ENCODE peak calls at places on chromosomes 2 and 18, in seven cellular contexts. O is cardiac muscle cell, F is GM13977, B is neural crest cell, L is stomach, I is neural progenitor cell, V is fibroblast of mammary gland. D is an unnamed sample.

GRCh38 chr2:126825306-126825705 is 73.4 kb upstream of the TEX51 start:
- DNase-seq in B (no peak), I (no peak), O (no peak), V (no peak), L (no peak), F (no peak), D (no peak)

GRCh38 chr2:25514043-25514627 is 159.2 kb downstream of the DTNB start:
- DNase-seq in B (no peak), F (peak; percentile 38), O (no peak), V (no peak), L (no peak), I (no peak), D (peak; percentile 45)

GRCh38 chr2:64637931-64638330 is 15.8 kb downstream of the SERTAD2 start:
- DNase-seq in I (no peak), O (no peak), L (no peak), V (no peak), F (no peak), B (no peak), D (no peak)

GRCh38 chr2:59236723-59237122 is 995.6 kb upstream of the FANCL start:
- DNase-seq in V (peak; percentile 43), I (no peak), B (no peak), L (no peak), F (no peak), O (no peak), D (no peak)

GRCh38 chr2:77121518-77121917 is 400.7 kb downstream of the LRRTM4 start:
- DNase-seq in O (no peak), F (no peak), B (no peak), V (no peak), I (no peak), L (no peak), D (no peak)

GRCh38 chr18:61964616-61965015 is 71.8 kb upstream of the RNF152 start:
- DNase-seq in B (no peak), I (no peak), O (no peak), F (no peak), L (no peak), V (no peak), D (no peak)

GRCh38 chr18:48037481-48038271 is 107.2 kb upstream of the SMAD2 start:
- DNase-seq in V (no peak), B (no peak), O (no peak), F (no peak), I (peak; percentile 56), L (peak; percentile 44), D (no peak)

GRCh38 chr2:120769076-120769786 is 33.6 kb downstream of the GLI2 start:
- DNase-seq in L (no peak), O (no peak), V (no peak), B (no peak), F (no peak), I (no peak), D (no peak)

GRCh38 chr2:65778126-65778525 is 345.7 kb upstream of the SPRED2 start:
- DNase-seq in L (no peak), B (no peak), O (no peak), I (no peak), V (no peak), F (no peak), D (no peak)

GRCh38 chr2:113248997-113249770 is 29.5 kb downstream of the PAX8 start:
- DNase-seq in I (peak; percentile 75), O (peak; percentile 70), F (peak; percentile 87), B (peak; percentile 78), L (peak; percentile 88), V (peak; percentile 79), D (peak; percentile 88)

GRCh38 chr2:106316937-106317336 is 122.8 kb upstream of the UXS1 start:
- DNase-seq in V (no peak), L (no peak), B (no peak), O (no peak), F (no peak), I (no peak), D (no peak)

GRCh38 chr18:12264854-12265253 is 10.7 kb downstream of the CIDEA start:
- DNase-seq in B (no peak), V (no peak), F (no peak), O (no peak), I (no peak), L (no peak), D (no peak)

GRCh38 chr2:5756266-5756665 is 64.1 kb downstream of the SOX11 start:
- DNase-seq in I (no peak), V (no peak), B (no peak), F (no peak), O (no peak), L (no peak), D (no peak)

GRCh38 chr2:240620149-240620731 is 5.0 kb upstream of the GPR35 start:
- DNase-seq in O (no peak), B (no peak), V (no peak), F (no peak), I (no peak), L (no peak), D (no peak)

GRCh38 chr18:37368110-37368812 is 197.3 kb downstream of the CELF4 start:
- DNase-seq in V (no peak), F (no peak), I (no peak), B (no peak), O (no peak), L (no peak), D (no peak)

GRCh38 chr18:60146220-60146960 is 226.2 kb downstream of the MC4R start:
- DNase-seq in L (no peak), F (no peak), O (no peak), B (no peak), V (peak; percentile 67), I (no peak), D (no peak)

GRCh38 chr2:218870984-218871344 is 9.7 kb upstream of the WNT10A start:
- DNase-seq in B (no peak), I (no peak), V (no peak), F (no peak), O (no peak), L (no peak), D (no peak)

GRCh38 chr18:59458575-59458974 is 99.5 kb upstream of the LMAN1 start:
- DNase-seq in L (no peak), I (no peak), B (no peak), F (no peak), O (peak; percentile 5), V (no peak), D (no peak)

GRCh38 chr2:235366847-235367246 is 127.0 kb upstream of the AGAP1 start:
- DNase-seq in O (no peak), B (no peak), V (no peak), F (no peak), I (no peak), L (no peak), D (no peak)

GRCh38 chr2:75064691-75065396 is 106.4 kb downstream of the POLE4 start:
- DNase-seq in B (peak; percentile 67), I (peak; percentile 64), L (peak; percentile 70), V (peak; percentile 51), F (peak; percentile 44), O (peak; percentile 59), D (peak; percentile 53)

GRCh38 chr18:77133920-77134496 is 1.4 kb upstream of the MBP start:
- DNase-seq in F (no peak), V (no peak), B (no peak), O (no peak), L (no peak), I (peak; percentile 40), D (peak; percentile 58)

GRCh38 chr18:4450065-4450676 is 4.9 kb downstream of the DLGAP1 start:
- DNase-seq in L (no peak), O (no peak), B (no peak), V (no peak), F (no peak), I (no peak), D (no peak)
- TF ChIP-seq CTCF in L (no peak), O (no peak), B (no peak), V (no peak), F (no peak), I (no peak), D (no peak)

GRCh38 chr2:79235135-79235534 is 75.6 kb upstream of the REG3A start:
- DNase-seq in O (no peak), I (peak; percentile 10), V (no peak), F (no peak), L (no peak), B (no peak), D (no peak)
- TF ChIP-seq CTCF in O (no peak), I (peak; percentile 42), V (no peak), F (peak; percentile 20), L (no peak), B (peak; percentile 37), D (no peak)

GRCh38 chr2:119760876-119761275 is 1.2 kb downstream of the PTPN4 start:
- DNase-seq in B (no peak), I (no peak), V (peak; percentile 46), F (peak; percentile 27), L (no peak), O (no peak), D (peak; percentile 24)

GRCh38 chr2:119760237-119760807 is 600 bp downstream of the PTPN4 start:
- DNase-seq in I (no peak), B (no peak), L (peak; percentile 58), V (no peak), O (no peak), F (no peak), D (no peak)

GRCh38 chr2:119756837-119757236 is 2.9 kb upstream of the PTPN4 start:
- DNase-seq in L (peak; percentile 82), I (no peak), V (peak; percentile 98), F (no peak), B (no peak), O (no peak), D (no peak)

GRCh38 chr2:119758881-119759450 is 756 bp upstream of the PTPN4 start:
- DNase-seq in B (no peak), F (no peak), O (no peak), I (peak; percentile 16), V (no peak), L (no peak), D (no peak)

DNA sequence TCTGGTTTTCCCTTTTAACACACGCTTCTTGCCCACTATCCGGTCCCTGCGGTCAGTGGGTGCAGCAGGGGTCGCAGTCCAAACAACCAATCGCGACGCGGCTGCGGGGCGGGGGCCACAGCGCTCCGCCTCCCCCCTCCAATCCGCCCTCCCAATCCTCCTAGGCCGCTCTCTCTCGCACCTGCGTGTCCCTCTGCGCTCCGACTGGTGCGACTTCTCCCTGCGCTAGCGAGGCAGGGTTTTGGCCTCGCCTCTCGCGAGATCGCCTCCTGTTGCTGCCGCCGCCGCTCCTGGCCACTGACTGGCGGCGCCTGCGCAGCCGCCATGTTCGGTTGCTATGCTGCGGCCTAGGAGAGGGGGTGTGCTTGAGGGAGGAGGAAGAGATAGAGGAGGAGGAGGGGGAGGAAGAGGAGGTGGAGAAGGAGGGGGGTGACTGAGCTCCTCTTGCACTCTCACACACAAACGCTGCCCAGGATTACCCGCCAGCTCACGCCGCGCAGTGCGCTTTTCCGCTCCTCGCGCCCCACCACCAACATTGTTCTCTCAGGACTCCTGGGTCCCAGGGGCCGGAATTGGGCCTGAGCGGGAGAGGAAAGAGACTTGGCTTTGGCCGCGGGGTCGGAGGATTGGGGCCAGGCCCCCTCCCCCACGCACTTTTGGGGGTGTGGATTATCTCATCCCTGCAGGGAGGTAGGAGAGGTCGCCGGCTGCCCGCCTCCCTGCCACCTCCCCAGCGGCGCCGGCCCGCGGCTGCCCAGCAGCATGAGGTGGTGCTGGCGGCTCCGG is at the start of gene PTPN4:
- DNase-seq in L (peak; percentile 97), I (peak; percentile 100), V (peak; percentile 97), O (peak; percentile 99), F (peak; percentile 96), B (peak; percentile 89), D (peak; percentile 97)
- TF ChIP-seq CTCF in L (no peak), I (no peak), V (no peak), O (no peak), F (no peak), B (no peak), D (no peak)

DNA sequence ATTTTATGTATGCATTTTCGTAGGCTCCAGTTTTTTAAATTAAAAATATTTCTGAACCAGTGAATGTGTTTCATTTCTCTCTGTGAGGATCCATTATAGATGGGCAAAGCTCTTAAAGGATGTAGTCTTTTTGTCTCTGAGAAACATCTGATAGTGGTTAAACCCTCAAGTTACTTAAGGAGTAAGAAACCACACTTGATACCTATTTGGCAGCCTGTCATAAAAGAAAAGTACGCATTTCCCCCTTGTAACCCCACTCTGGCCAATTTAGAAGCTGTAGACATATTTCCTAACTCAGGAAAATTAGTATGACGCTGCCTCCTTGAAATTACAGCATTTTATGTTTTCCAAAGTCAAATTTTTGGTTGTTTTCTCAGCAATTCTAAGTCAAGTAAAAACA is 2.0 kb downstream of the STAT4 start:
- DNase-seq in I (no peak), F (no peak), V (no peak), B (no peak), L (no peak), O (no peak), D (no peak)
- TF ChIP-seq CTCF in I (no peak), F (no peak), V (no peak), B (no peak), L (no peak), O (no peak), D (no peak)

D was measured in GM13976.